ENCODE peak calls at places on chromosomes 5 and 9, in seven cellular contexts. Q is neuronal stem cell, U is IMR-90, A is mesendoderm, R is H1, D is H9, X is trophoblast cell. H is an unnamed sample.

GRCh38 chr5:131994090-131994489 is 17.4 kb downstream of the ACSL6 start:
- DNase-seq in Q (no peak), X (no peak), R (no peak), D (no peak), U (no peak), A (no peak), H (no peak)

GRCh38 chr5:126927424-126927823 is 102.9 kb downstream of the MARCHF3 start:
- DNase-seq in A (no peak), D (no peak), Q (no peak), R (no peak), U (no peak), X (no peak), H (no peak)

GRCh38 chr5:147223343-147223742 is 11.5 kb upstream of the STK32A start:
- DNase-seq in R (no peak), U (no peak), A (no peak), X (no peak), D (no peak), Q (no peak), H (no peak)

GRCh38 chr9:121886759-121887485 is 206.2 kb downstream of the TTLL11 start:
- DNase-seq in U (no peak), X (no peak), D (no peak), R (no peak), A (no peak), Q (no peak), H (no peak)

GRCh38 chr5:177403826-177404640 is 3.6 kb upstream of the PFN3 start:
- DNase-seq in Q (peak), U (peak), D (peak), X (peak), A (peak), R (no peak), H (peak)

GRCh38 chr5:109830955-109831502 is 141.3 kb downstream of the MAN2A1 start:
- DNase-seq in X (no peak), R (no peak), U (peak), A (no peak), D (no peak), Q (no peak), H (peak)

GRCh38 chr5:80034962-80035821 is at the start of gene THBS4:
- DNase-seq in X (no peak), D (peak), R (no peak), U (no peak), Q (peak), A (peak), H (no peak)

GRCh38 chr9:121865884-121866283 is 214.4 kb downstream of the DAB2IP start:
- DNase-seq in R (no peak), X (no peak), U (no peak), Q (no peak), D (no peak), A (no peak), H (no peak)

GRCh38 chr5:41762426-41762825 is 107.8 kb downstream of the OXCT1 start:
- DNase-seq in D (no peak), A (no peak), Q (no peak), U (no peak), X (no peak), R (no peak), H (no peak)

GRCh38 chr9:129746092-129746760 is 6.6 kb downstream of the PTGES start:
- DNase-seq in Q (no peak), R (no peak), U (no peak), D (no peak), X (no peak), A (no peak), H (no peak)
- H3K4ac ChIP-seq in Q (no peak), R (no peak), U (no peak), D (no peak), X (no peak), A (no peak), H (no peak)

DNA sequence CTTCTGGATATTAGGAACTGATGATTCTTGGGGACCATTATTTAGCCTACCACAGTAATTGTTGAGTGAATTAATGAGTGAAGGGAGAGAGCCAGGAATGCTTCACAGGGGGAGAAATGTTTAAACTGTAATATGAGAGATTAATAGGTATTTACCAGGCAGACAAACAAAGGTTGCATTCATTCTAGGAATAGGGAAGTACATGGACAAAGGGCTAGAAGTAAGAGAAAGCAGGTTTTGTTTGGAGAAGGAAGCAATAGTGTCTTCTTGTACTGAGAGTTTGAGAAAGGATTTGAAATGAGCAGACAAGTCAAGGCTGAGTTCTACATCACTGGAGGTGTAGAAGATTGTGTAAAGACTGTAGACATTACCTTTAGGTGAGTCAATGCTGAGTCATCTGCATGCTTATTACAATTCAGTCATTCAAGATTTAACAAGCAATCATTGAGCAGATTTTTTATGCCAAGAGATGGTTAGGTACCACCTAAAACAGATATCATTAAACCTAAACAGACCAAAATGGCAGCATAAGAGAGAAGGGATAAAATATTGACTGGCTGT is 8.0 kb downstream of the TAF1L start:
- DNase-seq in U (no peak), R (no peak), Q (no peak), X (peak), D (no peak), A (no peak), H (no peak)
- H4K8ac ChIP-seq in U (no peak), R (no peak), Q (no peak), X (no peak), D (no peak), A (no peak), H (no peak)

DNA sequence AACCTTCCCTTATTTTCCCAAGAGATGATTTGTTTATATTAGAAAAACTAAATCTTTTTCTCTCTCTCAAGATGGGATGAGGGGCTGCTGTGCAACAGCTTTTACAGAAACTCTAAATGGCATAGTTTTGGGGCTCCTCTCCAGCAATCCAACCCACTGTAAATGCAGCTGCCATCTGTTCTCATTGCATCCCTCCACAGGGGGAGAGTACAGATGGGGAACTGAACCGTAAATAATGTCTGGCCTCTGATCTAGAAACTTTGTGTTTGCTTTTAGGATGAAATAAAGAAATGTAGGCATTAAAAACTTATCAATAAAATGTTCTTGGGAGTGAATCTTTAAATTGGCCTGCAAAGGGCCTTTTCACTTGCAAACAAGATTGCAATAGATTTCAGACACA is 291.4 kb downstream of the MCTP1 start:
- DNase-seq in X (no peak), A (no peak), D (no peak), U (no peak), Q (no peak), R (no peak), H (no peak)
- H3K4ac ChIP-seq in X (no peak), A (no peak), D (no peak), U (no peak), Q (no peak), R (no peak), H (no peak)

DNA sequence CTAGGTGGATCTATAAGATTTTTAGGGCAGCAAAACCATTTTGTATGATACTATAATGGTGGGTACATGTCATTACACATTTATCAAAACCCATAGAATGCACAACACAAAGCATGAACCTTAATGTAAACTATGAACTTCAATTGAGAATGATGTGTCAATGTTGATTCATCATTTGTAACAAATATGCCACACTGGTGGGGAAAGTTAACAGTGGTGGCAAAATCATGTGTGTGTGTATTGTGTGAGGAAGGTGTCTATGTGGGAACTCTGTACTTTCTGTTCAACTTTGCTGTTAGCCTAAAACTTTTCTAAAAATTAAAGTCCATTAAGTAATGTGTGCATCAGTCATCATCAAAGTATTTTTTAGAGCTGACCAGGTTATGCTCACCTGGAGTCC is 38.9 kb downstream of the HAVCR1 start:
- DNase-seq in Q (no peak), X (no peak), R (no peak), D (no peak), U (no peak), A (no peak), H (no peak)
- H4K8ac ChIP-seq in Q (no peak), X (no peak), R (no peak), D (no peak), U (no peak), A (no peak), H (no peak)

DNA sequence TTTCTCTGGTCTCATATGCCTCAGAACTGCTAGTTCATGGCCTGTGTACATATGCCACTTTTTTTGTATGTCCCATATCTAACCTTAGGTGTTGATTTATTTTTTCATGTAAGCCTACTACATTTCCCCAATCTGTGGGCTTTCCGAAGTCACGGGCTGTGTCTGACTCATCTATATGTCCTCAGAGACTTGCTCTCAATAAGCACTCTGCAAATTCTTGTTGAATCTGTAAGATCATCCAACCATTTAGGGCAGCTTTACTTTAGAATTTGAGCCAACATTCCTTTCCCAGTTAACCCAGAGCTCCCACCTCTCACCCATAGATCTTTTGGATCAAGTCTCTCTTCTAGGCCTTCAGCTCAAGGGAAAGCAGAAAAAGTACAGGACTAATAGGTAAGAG is 263.4 kb downstream of the SEC61B start:
- DNase-seq in A (no peak), X (peak), R (no peak), Q (no peak), D (no peak), U (peak), H (peak)
- H3K4ac ChIP-seq in A (no peak), X (no peak), R (no peak), Q (no peak), D (no peak), U (peak), H (no peak)

GRCh38 chr9:107323836-107324235 is 40.8 kb downstream of the RAD23B start:
- DNase-seq in Q (no peak), X (peak), R (no peak), D (no peak), A (no peak), U (no peak), H (no peak)
- H4K8ac ChIP-seq in Q (no peak), X (no peak), R (no peak), D (no peak), A (no peak), U (no peak), H (no peak)